ENCODE peak calls at places on chromosomes 6 and 20, in five cellular contexts. One of them, this sample, is unnamed.

GRCh38 chr6:31541059-31541657 is 645 bp downstream of the DDX39B start:
- DNase-seq in left cardiac atrium: peak; percentile 65
- DNase-seq in SK-MEL-5: no peak
- DNase-seq in body of pancreas: peak; percentile 54
- DNase-seq in COR-L47: peak; percentile 60
- DNase-seq in this sample: peak; percentile 35

GRCh38 chr6:165451845-165452244 is 142.4 kb upstream of the C6orf118 start:
- DNase-seq in left cardiac atrium: no peak
- DNase-seq in SK-MEL-5: no peak
- DNase-seq in COR-L47: no peak
- DNase-seq in body of pancreas: no peak
- DNase-seq in this sample: no peak

GRCh38 chr6:167685654-167686053 is 141.1 kb upstream of the AFDN start:
- DNase-seq in COR-L47: no peak
- DNase-seq in body of pancreas: no peak
- DNase-seq in left cardiac atrium: no peak
- DNase-seq in SK-MEL-5: no peak
- DNase-seq in this sample: no peak

GRCh38 chr6:152380993-152381898 is 255.9 kb downstream of the SYNE1 start:
- DNase-seq in SK-MEL-5: peak; percentile 79
- DNase-seq in left cardiac atrium: peak; percentile 85
- DNase-seq in COR-L47: no peak
- DNase-seq in body of pancreas: peak; percentile 73
- DNase-seq in this sample: no peak

GRCh38 chr6:28988536-28989415 is 16.3 kb downstream of the ZNF311 start:
- DNase-seq in left cardiac atrium: peak; percentile 67
- DNase-seq in SK-MEL-5: peak; percentile 1
- DNase-seq in body of pancreas: peak; percentile 43
- DNase-seq in COR-L47: no peak
- DNase-seq in this sample: no peak

GRCh38 chr6:3330199-3330598 is 71.5 kb downstream of the PSMG4 start:
- DNase-seq in left cardiac atrium: no peak
- DNase-seq in COR-L47: no peak
- DNase-seq in body of pancreas: no peak
- DNase-seq in SK-MEL-5: no peak
- DNase-seq in this sample: no peak

GRCh38 chr6:5095236-5095635 is 10.1 kb downstream of the PPP1R3G start:
- DNase-seq in left cardiac atrium: no peak
- DNase-seq in body of pancreas: no peak
- DNase-seq in COR-L47: no peak
- DNase-seq in SK-MEL-5: no peak
- DNase-seq in this sample: no peak

GRCh38 chr20:38165089-38165965 is at the start of gene TGM2:
- DNase-seq in SK-MEL-5: peak; percentile 73
- DNase-seq in body of pancreas: peak; percentile 80
- DNase-seq in COR-L47: no peak
- DNase-seq in left cardiac atrium: peak; percentile 91
- DNase-seq in this sample: peak; percentile 7

GRCh38 chr6:85458184-85458583 is 8.3 kb downstream of the NT5E start:
- DNase-seq in COR-L47: no peak
- DNase-seq in left cardiac atrium: no peak
- DNase-seq in SK-MEL-5: no peak
- DNase-seq in body of pancreas: no peak
- DNase-seq in this sample: no peak

GRCh38 chr6:82680192-82680591 is 316.6 kb downstream of the TPBG start:
- DNase-seq in COR-L47: no peak
- DNase-seq in SK-MEL-5: no peak
- DNase-seq in body of pancreas: no peak
- DNase-seq in left cardiac atrium: no peak
- DNase-seq in this sample: no peak

GRCh38 chr20:752263-752662 is 16.0 kb downstream of the SLC52A3 start:
- DNase-seq in COR-L47: no peak
- DNase-seq in left cardiac atrium: no peak
- DNase-seq in SK-MEL-5: no peak
- DNase-seq in body of pancreas: no peak
- DNase-seq in this sample: no peak

GRCh38 chr6:79034865-79035264 is 43.2 kb downstream of the PHIP start:
- DNase-seq in COR-L47: no peak
- DNase-seq in body of pancreas: no peak
- DNase-seq in SK-MEL-5: no peak
- DNase-seq in left cardiac atrium: no peak
- DNase-seq in this sample: no peak

GRCh38 chr6:164370773-164371172 is 938.6 kb downstream of the C6orf118 start:
- DNase-seq in left cardiac atrium: no peak
- DNase-seq in COR-L47: no peak
- DNase-seq in SK-MEL-5: no peak
- DNase-seq in body of pancreas: no peak
- DNase-seq in this sample: no peak

GRCh38 chr20:32574296-32575226 is 10.6 kb downstream of the NOL4L start:
- DNase-seq in SK-MEL-5: no peak
- DNase-seq in body of pancreas: no peak
- DNase-seq in COR-L47: no peak
- DNase-seq in left cardiac atrium: peak; percentile 64
- DNase-seq in this sample: no peak

GRCh38 chr6:110399219-110400071 is 15.9 kb downstream of the DDO start:
- DNase-seq in left cardiac atrium: no peak
- DNase-seq in SK-MEL-5: no peak
- DNase-seq in COR-L47: no peak
- DNase-seq in body of pancreas: no peak
- DNase-seq in this sample: no peak

GRCh38 chr6:91142154-91142553 is 555.3 kb upstream of the MAP3K7 start:
- DNase-seq in SK-MEL-5: no peak
- DNase-seq in left cardiac atrium: no peak
- DNase-seq in body of pancreas: no peak
- DNase-seq in COR-L47: no peak
- DNase-seq in this sample: no peak

GRCh38 chr6:90000864-90001731 is 106.8 kb downstream of the GJA10 start:
- DNase-seq in left cardiac atrium: no peak
- DNase-seq in body of pancreas: no peak
- DNase-seq in COR-L47: no peak
- DNase-seq in SK-MEL-5: no peak
- DNase-seq in this sample: no peak

GRCh38 chr6:146277142-146277541 is 248.3 kb downstream of the GRM1 start:
- DNase-seq in left cardiac atrium: no peak
- DNase-seq in body of pancreas: no peak
- DNase-seq in SK-MEL-5: peak; percentile 19
- DNase-seq in COR-L47: no peak
- DNase-seq in this sample: no peak

GRCh38 chr6:149324428-149324827 is 6.9 kb downstream of the TAB2 start:
- DNase-seq in COR-L47: no peak
- DNase-seq in SK-MEL-5: no peak
- DNase-seq in left cardiac atrium: no peak
- DNase-seq in body of pancreas: no peak
- DNase-seq in this sample: no peak

GRCh38 chr6:128738112-128738511 is 144.8 kb upstream of the LAMA2 start:
- DNase-seq in COR-L47: no peak
- DNase-seq in body of pancreas: no peak
- DNase-seq in left cardiac atrium: no peak
- DNase-seq in SK-MEL-5: no peak
- DNase-seq in this sample: no peak

GRCh38 chr6:145044606-145045275 is 690.6 kb downstream of the EPM2A start:
- DNase-seq in body of pancreas: no peak
- DNase-seq in left cardiac atrium: no peak
- DNase-seq in SK-MEL-5: no peak
- DNase-seq in COR-L47: no peak
- DNase-seq in this sample: no peak

GRCh38 chr20:33798444-33798843 is 12.7 kb upstream of the CHMP4B start:
- DNase-seq in COR-L47: no peak
- DNase-seq in left cardiac atrium: no peak
- DNase-seq in body of pancreas: no peak
- DNase-seq in SK-MEL-5: no peak
- DNase-seq in this sample: no peak

GRCh38 chr6:139577991-139578604 is 203.7 kb upstream of the CITED2 start:
- DNase-seq in body of pancreas: no peak
- DNase-seq in COR-L47: no peak
- DNase-seq in SK-MEL-5: no peak
- DNase-seq in left cardiac atrium: no peak
- DNase-seq in this sample: no peak

GRCh38 chr6:16136536-16137450 is 7.9 kb downstream of the MYLIP start:
- DNase-seq in COR-L47: no peak
- DNase-seq in left cardiac atrium: no peak
- DNase-seq in body of pancreas: no peak
- DNase-seq in SK-MEL-5: no peak
- DNase-seq in this sample: no peak

GRCh38 chr6:22019877-22020276 is 277.0 kb downstream of the PRL start:
- DNase-seq in body of pancreas: no peak
- DNase-seq in COR-L47: no peak
- DNase-seq in left cardiac atrium: no peak
- DNase-seq in SK-MEL-5: no peak
- DNase-seq in this sample: no peak

GRCh38 chr6:166269301-166270039 is 38.7 kb downstream of the PRR18 start:
- DNase-seq in body of pancreas: no peak
- DNase-seq in SK-MEL-5: no peak
- DNase-seq in left cardiac atrium: no peak
- DNase-seq in COR-L47: no peak
- DNase-seq in this sample: no peak

GRCh38 chr6:187252-187840 is 104.9 kb upstream of the DUSP22 start:
- DNase-seq in left cardiac atrium: no peak
- DNase-seq in body of pancreas: no peak
- DNase-seq in SK-MEL-5: no peak
- DNase-seq in COR-L47: no peak
- DNase-seq in this sample: no peak

GRCh38 chr6:158068893-158069799 is 87.5 kb downstream of the SYNJ2 start:
- DNase-seq in SK-MEL-5: no peak
- DNase-seq in COR-L47: no peak
- DNase-seq in body of pancreas: no peak
- DNase-seq in left cardiac atrium: peak; percentile 75
- DNase-seq in this sample: no peak

GRCh38 chr6:344816-345340 is 46.7 kb upstream of the IRF4 start:
- DNase-seq in SK-MEL-5: no peak
- DNase-seq in COR-L47: no peak
- DNase-seq in body of pancreas: no peak
- DNase-seq in left cardiac atrium: no peak
- DNase-seq in this sample: no peak

GRCh38 chr6:136967874-136968752 is 46.0 kb downstream of the SLC35D3 start:
- DNase-seq in COR-L47: peak; percentile 64
- DNase-seq in body of pancreas: peak; percentile 81
- DNase-seq in SK-MEL-5: peak; percentile 83
- DNase-seq in left cardiac atrium: peak; percentile 66
- DNase-seq in this sample: peak; percentile 62

GRCh38 chr6:3977875-3978711 is 100.8 kb downstream of the FAM217A start:
- DNase-seq in left cardiac atrium: no peak
- DNase-seq in SK-MEL-5: peak; percentile 96
- DNase-seq in body of pancreas: no peak
- DNase-seq in COR-L47: no peak
- DNase-seq in this sample: peak; percentile 27